ENCODE peak calls at places on chromosomes 6 and 20, in six cellular contexts. M, W, A, P, G and C are unnamed samples.

GRCh38 chr6:90202156-90202555 is 94.5 kb downstream of the BACH2 start:
- DNase-seq in M (no peak), W (no peak), A (no peak), P (no peak), G (no peak), C (no peak)

GRCh38 chr6:37779111-37779800 is 40.3 kb upstream of the ZFAND3 start:
- DNase-seq in M (no peak), W (no peak), A (no peak), P (no peak), G (no peak), C (no peak)

GRCh38 chr6:18350728-18351127 is 36.4 kb upstream of the RNF144B start:
- DNase-seq in M (no peak), W (no peak), A (no peak), P (no peak), G (no peak), C (no peak)

GRCh38 chr6:119566546-119567263 is 217.1 kb upstream of the MAN1A1 start:
- DNase-seq in M (no peak), W (no peak), A (no peak), P (no peak), G (no peak), C (no peak)

GRCh38 chr6:152462716-152463115 is 174.4 kb downstream of the SYNE1 start:
- DNase-seq in M (no peak), W (no peak), A (no peak), P (no peak), G (no peak), C (no peak)

GRCh38 chr6:29653452-29654038 is 3.3 kb upstream of the MOG start:
- DNase-seq in M (peak), W (no peak), A (peak), P (peak), G (peak), C (peak)

GRCh38 chr6:118372413-118372812 is 175.7 kb upstream of the PLN start:
- DNase-seq in M (peak), W (no peak), A (peak), P (no peak), G (peak), C (no peak)

GRCh38 chr20:4987130-4987529 is 14.2 kb downstream of the SLC23A2 start:
- DNase-seq in M (no peak), W (no peak), A (no peak), P (no peak), G (no peak), C (no peak)

GRCh38 chr6:14088600-14089168 is 28.9 kb upstream of the CD83 start:
- DNase-seq in M (no peak), W (no peak), A (no peak), P (no peak), G (no peak), C (no peak)

GRCh38 chr6:156658596-156659316 is 118.4 kb upstream of the ARID1B start:
- DNase-seq in M (peak), W (no peak), A (no peak), P (no peak), G (no peak), C (no peak)

GRCh38 chr6:156657311-156657710 is 119.9 kb upstream of the ARID1B start:
- DNase-seq in M (no peak), W (no peak), A (no peak), P (no peak), G (no peak), C (no peak)

GRCh38 chr6:156660389-156660788 is 116.8 kb upstream of the ARID1B start:
- DNase-seq in M (no peak), W (no peak), A (no peak), P (no peak), G (no peak), C (no peak)

GRCh38 chr6:156658186-156658585 is 119.0 kb upstream of the ARID1B start:
- DNase-seq in M (peak), W (no peak), A (peak), P (no peak), G (peak), C (no peak)

DNA sequence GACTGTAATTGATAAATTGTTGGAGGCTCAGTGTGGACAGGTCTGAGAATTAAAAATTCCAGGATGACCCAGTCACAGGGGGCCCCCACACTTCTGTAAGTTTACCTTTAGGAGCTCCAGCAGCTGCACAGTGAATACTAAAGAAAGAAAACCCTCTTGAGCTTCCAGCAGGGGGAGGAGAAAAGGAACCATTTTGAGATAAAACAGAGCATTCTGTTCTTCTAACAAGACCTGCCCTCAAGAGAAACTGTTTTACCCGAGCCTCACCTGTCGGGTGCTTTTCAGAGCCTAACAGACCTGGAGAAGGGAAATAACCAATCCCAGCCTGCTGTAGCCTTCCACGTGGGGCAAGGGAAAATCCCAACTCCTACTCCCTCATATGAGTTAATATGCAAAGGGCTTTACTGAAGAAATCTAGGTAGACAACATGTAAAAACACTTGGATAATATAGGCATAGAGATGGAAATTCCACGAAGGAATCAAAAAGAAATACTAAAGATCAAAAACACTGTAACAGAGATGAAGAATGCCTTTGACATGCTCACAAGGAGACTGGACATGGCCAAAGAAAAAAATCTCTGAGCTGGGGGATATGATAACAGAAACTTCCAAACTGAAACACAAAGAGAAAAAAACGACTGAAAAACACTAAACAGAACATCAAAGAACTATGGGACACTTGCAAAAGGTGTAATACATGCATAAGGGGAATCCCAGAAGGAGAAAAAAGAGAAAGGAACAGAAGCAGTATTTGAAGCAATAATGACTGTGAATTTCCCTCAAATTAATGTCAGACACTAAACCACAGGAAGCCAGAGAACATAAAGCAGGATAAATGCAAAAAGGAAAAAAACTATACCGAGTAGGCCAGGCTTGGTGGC is 117.6 kb upstream of the ARID1B start:
- DNase-seq in M (no peak), W (no peak), A (no peak), P (no peak), G (no peak), C (peak)
- TF ChIP-seq CTCF in M (peak), W (peak), A (no peak), P (no peak), G (no peak), C (no peak)

GRCh38 chr6:106334646-106335448 is 9.3 kb upstream of the ATG5 start:
- DNase-seq in M (peak), W (peak), A (peak), P (peak), G (no peak), C (peak)
- TF ChIP-seq CTCF in M (peak), W (peak), A (peak), P (peak), G (peak), C (peak)

DNA sequence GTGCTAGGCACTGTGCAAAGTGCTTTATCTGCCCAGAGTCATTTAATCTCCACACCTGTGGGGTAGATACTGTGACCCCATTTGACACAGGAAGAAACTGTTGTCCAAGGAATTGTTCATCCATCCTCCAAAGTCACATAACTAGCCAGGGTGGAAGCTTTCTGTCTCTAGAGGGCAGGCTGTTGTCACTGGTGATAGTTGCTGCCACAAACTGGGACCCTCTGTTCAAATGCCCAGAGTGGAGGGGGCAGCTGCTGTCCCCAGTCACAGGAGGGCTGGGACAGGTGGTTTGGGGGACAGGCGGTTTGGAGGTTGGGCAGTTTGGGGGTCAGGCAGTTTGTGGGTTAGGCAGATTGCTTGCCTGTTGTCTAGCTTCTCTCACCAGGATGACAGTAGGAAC is 16.1 kb upstream of the TMEM242 start:
- DNase-seq in M (no peak), W (no peak), A (no peak), P (no peak), G (no peak), C (no peak)
- TF ChIP-seq CTCF in M (peak), W (peak), A (no peak), P (no peak), G (no peak), C (peak)

GRCh38 chr6:165854061-165854862 is 191.2 kb upstream of the PDE10A start:
- DNase-seq in M (no peak), W (no peak), A (no peak), P (no peak), G (no peak), C (no peak)
- TF ChIP-seq CTCF in M (no peak), W (no peak), A (no peak), P (no peak), G (no peak), C (no peak)

GRCh38 chr6:3789896-3790558 is 38.5 kb upstream of the PXDC1 start:
- DNase-seq in M (no peak), W (no peak), A (no peak), P (no peak), G (no peak), C (no peak)
- TF ChIP-seq CTCF in M (no peak), W (no peak), A (no peak), P (no peak), G (no peak), C (no peak)

GRCh38 chr20:1225263-1225728 is 548 bp upstream of the RAD21L1 start:
- DNase-seq in M (no peak), W (peak), A (peak), P (no peak), G (no peak), C (no peak)

GRCh38 chr20:1229541-1229940 is 3.7 kb downstream of the RAD21L1 start:
- DNase-seq in M (no peak), W (no peak), A (no peak), P (no peak), G (no peak), C (no peak)

GRCh38 chr20:1225729-1226313 is at the start of gene RAD21L1:
- DNase-seq in M (peak), W (peak), A (peak), P (peak), G (peak), C (peak)

GRCh38 chr20:1224205-1224604 is 1.6 kb upstream of the RAD21L1 start:
- DNase-seq in M (no peak), W (no peak), A (no peak), P (no peak), G (no peak), C (no peak)

GRCh38 chr20:1227121-1227582 is 1.3 kb downstream of the RAD21L1 start:
- DNase-seq in M (no peak), W (no peak), A (no peak), P (no peak), G (no peak), C (no peak)
- TF ChIP-seq CTCF in M (no peak), W (no peak), A (no peak), P (no peak), G (no peak), C (no peak)

GRCh38 chr6:169487579-169488205 is 214.1 kb downstream of the WDR27 start:
- DNase-seq in M (peak), W (no peak), A (peak), P (no peak), G (no peak), C (no peak)
- TF ChIP-seq CTCF in M (peak), W (no peak), A (no peak), P (no peak), G (peak), C (no peak)

GRCh38 chr6:13044390-13044789 is 283.9 kb downstream of the TBC1D7 start:
- DNase-seq in M (peak), W (no peak), A (peak), P (no peak), G (no peak), C (no peak)
- TF ChIP-seq CTCF in M (no peak), W (no peak), A (no peak), P (no peak), G (no peak), C (no peak)

GRCh38 chr6:43310137-43310536 is 1.5 kb upstream of the CRIP3 start:
- DNase-seq in M (no peak), W (no peak), A (no peak), P (no peak), G (no peak), C (no peak)

GRCh38 chr6:43308990-43309477 is 408 bp upstream of the CRIP3 start:
- DNase-seq in M (no peak), W (no peak), A (no peak), P (no peak), G (no peak), C (no peak)

GRCh38 chr6:43307451-43308100 is 1.1 kb downstream of the CRIP3 start:
- DNase-seq in M (no peak), W (no peak), A (no peak), P (no peak), G (no peak), C (no peak)

GRCh38 chr6:43306086-43306485 is 2.5 kb downstream of the CRIP3 start:
- DNase-seq in M (no peak), W (no peak), A (no peak), P (no peak), G (no peak), C (no peak)

GRCh38 chr6:43308101-43308989 is at the start of gene CRIP3:
- DNase-seq in M (peak), W (peak), A (peak), P (no peak), G (peak), C (peak)
- TF ChIP-seq CTCF in M (peak), W (peak), A (peak), P (no peak), G (no peak), C (peak)

DNA sequence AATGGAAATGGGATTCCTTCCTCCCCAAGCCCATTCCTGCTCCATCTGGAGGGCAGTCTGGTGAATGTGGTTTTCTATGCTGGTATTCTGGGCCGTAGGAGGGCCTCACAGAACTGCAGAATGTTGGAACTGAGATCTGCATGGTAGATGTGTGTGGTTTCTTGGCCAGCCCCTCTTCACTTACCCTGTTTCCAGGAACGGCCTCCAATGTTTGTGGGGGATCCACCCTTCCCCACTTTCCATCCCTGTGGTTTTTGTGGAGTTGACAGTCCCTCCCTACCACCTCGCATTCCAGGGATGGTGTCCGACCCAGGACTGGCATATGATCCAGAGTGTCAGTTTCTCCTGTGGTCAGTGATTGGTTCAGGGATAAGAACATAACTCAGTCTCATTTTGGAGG is 26.7 kb upstream of the TMEM14A start:
- DNase-seq in M (no peak), W (no peak), A (no peak), P (no peak), G (no peak), C (no peak)
- TF ChIP-seq CTCF in M (no peak), W (no peak), A (no peak), P (no peak), G (no peak), C (no peak)